ENCODE peak calls at places on chromosomes 16 and 17, in seven cellular contexts. N, P, K, B, D, O and X are unnamed samples.

GRCh38 chr16:15396948-15397594 is 1.5 kb downstream of the MPV17L start:
- DNase-seq in N (no peak), P (no peak), K (no peak), O (no peak), B (peak), D (no peak), X (no peak)

GRCh38 chr17:58084317-58084981 is 1.2 kb downstream of the DYNLL2 start:
- DNase-seq in P (peak), D (peak), O (peak), N (peak), K (peak), B (peak), X (peak)

GRCh38 chr16:31078597-31079341 is 4.5 kb downstream of the ZNF646 start:
- DNase-seq in O (no peak), B (no peak), K (no peak), D (no peak), N (no peak), P (no peak), X (peak)

GRCh38 chr16:80231888-80232287 is 308.9 kb upstream of the DYNLRB2 start:
- DNase-seq in N (no peak), K (no peak), P (peak), O (peak), B (peak), D (no peak), X (peak)

GRCh38 chr16:88789593-88789992 is 4.6 kb upstream of the PIEZO1 start:
- DNase-seq in O (no peak), B (no peak), P (no peak), N (no peak), D (no peak), K (no peak), X (no peak)

GRCh38 chr17:64017381-64017980 is 3.0 kb downstream of the ICAM2 start:
- DNase-seq in B (no peak), K (no peak), O (no peak), D (no peak), N (peak), P (no peak), X (no peak)

GRCh38 chr17:72691601-72692000 is 400.9 kb downstream of the SLC39A11 start:
- DNase-seq in K (no peak), P (no peak), B (no peak), O (no peak), N (no peak), D (no peak), X (no peak)

GRCh38 chr16:3328643-3329042 is 23.3 kb downstream of the ZNF75A start:
- DNase-seq in K (no peak), P (no peak), O (no peak), D (no peak), B (peak), N (peak), X (no peak)

GRCh38 chr17:58308985-58309917 is 19.3 kb downstream of the TSPOAP1 start:
- DNase-seq in K (peak), N (no peak), D (peak), P (peak), B (no peak), O (no peak), X (no peak)

GRCh38 chr17:8290043-8290442 is 1.6 kb downstream of the RANGRF start:
- DNase-seq in B (no peak), K (no peak), D (no peak), O (no peak), N (no peak), P (no peak), X (no peak)

GRCh38 chr16:9297437-9298113 is 206.1 kb downstream of the HAPSTR1 start:
- DNase-seq in N (peak), D (peak), P (no peak), K (peak), O (no peak), B (peak), X (no peak)

GRCh38 chr17:31202968-31203367 is 94.1 kb downstream of the OMG start:
- DNase-seq in B (no peak), N (no peak), K (no peak), P (no peak), D (no peak), O (no peak), X (no peak)

GRCh38 chr17:2371183-2372130 is 29.4 kb downstream of the MNT start:
- DNase-seq in N (no peak), K (no peak), B (no peak), D (peak), O (no peak), P (no peak), X (no peak)

GRCh38 chr16:4314532-4315184 is 1.2 kb upstream of the GLIS2 start:
- DNase-seq in N (no peak), K (peak), O (no peak), D (peak), B (no peak), P (no peak), X (no peak)

GRCh38 chr17:50691550-50692447 is 15.9 kb downstream of the ANKRD40 start:
- DNase-seq in B (peak), D (no peak), K (no peak), O (no peak), P (no peak), N (no peak), X (no peak)

GRCh38 chr16:47646914-47647313 is 185.8 kb downstream of the PHKB start:
- DNase-seq in K (no peak), P (no peak), O (no peak), N (no peak), B (no peak), D (no peak), X (no peak)

GRCh38 chr16:2776500-2777139 is 460 bp downstream of the ELOB start:
- DNase-seq in N (peak), D (no peak), K (no peak), P (no peak), O (no peak), B (no peak), X (no peak)

GRCh38 chr16:72493681-72494415 is 321.9 kb upstream of the PMFBP1 start:
- DNase-seq in D (no peak), B (no peak), O (no peak), K (no peak), N (no peak), P (no peak), X (no peak)

GRCh38 chr17:307741-308507 is 44.7 kb downstream of the RPH3AL start:
- DNase-seq in K (no peak), B (no peak), N (no peak), O (no peak), P (no peak), D (no peak), X (no peak)

GRCh38 chr17:64004903-64005733 is 7.0 kb downstream of the PRR29 start:
- DNase-seq in O (no peak), B (no peak), K (peak), D (peak), P (no peak), N (no peak), X (no peak)

GRCh38 chr17:21194688-21195087 is 19.3 kb downstream of the TMEM11 start:
- DNase-seq in D (peak), B (no peak), P (no peak), K (no peak), N (no peak), O (no peak), X (no peak)

GRCh38 chr17:73744411-73744810 is 100.2 kb upstream of the SDK2 start:
- DNase-seq in O (no peak), N (no peak), D (no peak), B (no peak), P (no peak), K (no peak), X (no peak)

GRCh38 chr16:73016488-73016830 is 31.5 kb downstream of the ZFHX3 start:
- DNase-seq in B (no peak), D (no peak), K (no peak), P (peak), O (no peak), N (no peak), X (no peak)

GRCh38 chr17:50863221-50863843 is 2.8 kb downstream of the TOB1 start:
- DNase-seq in D (peak), B (peak), K (peak), O (no peak), N (no peak), P (no peak), X (no peak)

GRCh38 chr17:18954321-18954720 is 2.4 kb downstream of the SLC5A10 start:
- DNase-seq in B (no peak), P (no peak), K (no peak), O (no peak), D (no peak), N (no peak), X (peak)

GRCh38 chr17:32495347-32496253 is 8.8 kb downstream of the CDK5R1 start:
- DNase-seq in K (no peak), N (no peak), O (no peak), D (peak), P (no peak), B (no peak), X (no peak)

DNA sequence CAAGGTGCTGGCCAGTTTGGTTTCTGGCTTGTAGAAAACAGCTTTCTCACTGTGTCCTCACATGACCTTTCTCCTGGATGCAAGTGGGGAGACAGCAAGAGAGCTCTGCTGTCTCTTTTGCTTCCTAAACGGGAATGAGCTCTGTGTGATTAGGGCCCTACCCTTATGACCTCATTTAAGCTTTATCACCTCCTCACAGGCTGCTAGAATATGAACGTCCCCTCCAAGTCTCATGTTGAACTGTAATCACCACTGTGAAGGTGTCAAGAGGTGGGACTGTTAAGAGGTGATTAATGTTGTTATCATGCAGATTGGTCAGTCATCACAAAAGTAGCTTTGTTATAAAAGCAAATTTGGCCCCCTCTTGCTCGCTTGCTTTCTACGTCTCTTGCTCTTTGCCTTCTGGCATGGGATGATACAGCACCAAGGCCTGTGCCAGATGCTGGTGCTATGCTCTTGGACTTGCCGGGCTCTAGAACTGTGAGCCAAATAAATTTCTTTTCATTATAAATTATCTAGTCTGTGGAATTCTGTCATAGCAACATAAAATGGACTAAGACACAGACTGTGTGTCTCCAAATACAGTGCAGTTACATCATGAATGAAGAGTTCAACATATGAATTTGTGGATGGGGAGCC is 14.8 kb upstream of the POLR3E start:
- DNase-seq in B (no peak), D (no peak), O (no peak), P (no peak), N (peak), K (no peak), X (no peak)
- TF ChIP-seq TAF1 in B (no peak), D (no peak), O (no peak), P (no peak), N (no peak), K (no peak), X (no peak)

DNA sequence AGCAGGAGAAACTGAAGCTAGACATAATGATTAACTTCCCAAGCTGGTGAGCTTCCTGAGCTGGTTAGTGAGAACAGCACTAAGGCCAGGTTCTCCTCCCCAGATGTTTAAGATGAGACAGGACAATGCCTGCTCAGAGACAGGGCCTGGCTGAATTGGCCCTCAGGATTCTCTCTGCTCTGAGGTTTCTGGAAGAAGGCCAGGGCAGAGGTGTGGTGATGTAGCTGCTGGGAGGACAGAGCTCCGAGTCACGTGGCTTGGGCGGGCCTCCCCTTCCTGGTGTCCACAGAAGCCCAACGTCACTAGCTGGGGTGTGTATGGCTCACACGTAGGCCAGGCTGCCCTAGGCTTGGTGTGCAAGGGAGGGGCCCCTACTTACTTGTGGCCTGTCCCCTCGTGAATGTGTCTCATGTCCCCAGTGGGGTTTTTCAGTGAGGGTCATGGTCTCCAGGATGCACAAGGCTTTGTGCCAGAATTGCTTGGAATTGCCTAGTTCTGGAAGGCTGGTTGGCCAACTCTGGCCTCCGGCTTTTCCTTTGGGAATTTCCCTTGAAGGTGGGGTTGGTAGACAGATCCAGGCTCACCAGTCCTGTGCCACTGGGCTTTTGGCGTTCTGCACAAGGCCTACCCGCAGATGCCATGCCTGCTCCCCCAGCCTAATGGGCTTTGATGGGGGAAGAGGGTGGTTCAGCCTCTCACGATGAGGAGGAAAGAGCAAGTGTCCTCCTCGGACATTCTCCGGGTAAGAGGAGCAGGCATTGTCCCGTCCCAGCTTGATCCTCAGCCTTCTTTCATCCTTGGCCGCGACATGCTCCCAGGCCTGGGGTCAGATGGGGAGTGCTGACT is 3.4 kb downstream of the NOD2 start:
- DNase-seq in N (peak), B (peak), D (no peak), P (no peak), K (no peak), O (peak), X (no peak)
- TF ChIP-seq POLR2AphosphoS5 in N (no peak), B (no peak), D (no peak), P (no peak), K (no peak), O (peak), X (no peak)

GRCh38 chr16:75138636-75139035 is 9.7 kb upstream of the ZFP1 start:
- DNase-seq in K (peak), N (no peak), P (no peak), O (no peak), B (no peak), D (no peak), X (no peak)

GRCh38 chr16:75138233-75138632 is 10.1 kb upstream of the ZFP1 start:
- DNase-seq in P (no peak), K (no peak), O (no peak), D (no peak), B (no peak), N (no peak), X (no peak)

DNA sequence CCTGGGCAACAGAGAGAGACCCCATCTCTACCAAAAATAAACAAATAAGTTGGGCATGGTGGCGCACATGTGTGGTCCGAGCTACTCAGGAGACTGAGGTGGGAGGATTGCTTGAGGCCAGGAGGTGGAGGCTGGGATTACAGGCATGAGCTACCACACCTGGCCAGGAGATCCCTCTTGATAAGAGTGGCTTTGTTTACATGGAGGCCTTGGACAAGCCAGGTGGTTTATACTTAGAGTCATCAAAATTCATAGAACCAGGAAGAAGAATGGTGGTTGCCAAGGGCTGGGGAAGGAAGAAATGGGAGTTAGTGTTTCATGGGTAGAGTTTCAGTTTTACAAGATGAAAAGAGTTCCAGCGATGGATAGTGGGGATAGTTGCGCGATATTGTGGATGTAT is 8.8 kb upstream of the ZFP1 start:
- DNase-seq in N (no peak), O (no peak), D (no peak), P (no peak), K (no peak), B (no peak), X (no peak)
- TF ChIP-seq TAF1 in N (no peak), O (no peak), D (no peak), P (no peak), K (no peak), B (no peak), X (no peak)

GRCh38 chr16:66899945-66900688 is 18.6 kb downstream of the CDH16 start:
- DNase-seq in D (peak), O (no peak), K (no peak), B (peak), P (peak), N (peak), X (no peak)
- TF ChIP-seq POLR2AphosphoS5 in D (no peak), O (no peak), K (no peak), B (no peak), P (no peak), N (peak), X (no peak)

GRCh38 chr17:17691468-17692263 is 10.4 kb downstream of the RAI1 start:
- DNase-seq in P (no peak), O (peak), K (no peak), D (no peak), N (no peak), B (no peak), X (no peak)
- TF ChIP-seq TAF1 in P (no peak), O (no peak), K (no peak), D (no peak), N (no peak), B (no peak), X (no peak)

DNA sequence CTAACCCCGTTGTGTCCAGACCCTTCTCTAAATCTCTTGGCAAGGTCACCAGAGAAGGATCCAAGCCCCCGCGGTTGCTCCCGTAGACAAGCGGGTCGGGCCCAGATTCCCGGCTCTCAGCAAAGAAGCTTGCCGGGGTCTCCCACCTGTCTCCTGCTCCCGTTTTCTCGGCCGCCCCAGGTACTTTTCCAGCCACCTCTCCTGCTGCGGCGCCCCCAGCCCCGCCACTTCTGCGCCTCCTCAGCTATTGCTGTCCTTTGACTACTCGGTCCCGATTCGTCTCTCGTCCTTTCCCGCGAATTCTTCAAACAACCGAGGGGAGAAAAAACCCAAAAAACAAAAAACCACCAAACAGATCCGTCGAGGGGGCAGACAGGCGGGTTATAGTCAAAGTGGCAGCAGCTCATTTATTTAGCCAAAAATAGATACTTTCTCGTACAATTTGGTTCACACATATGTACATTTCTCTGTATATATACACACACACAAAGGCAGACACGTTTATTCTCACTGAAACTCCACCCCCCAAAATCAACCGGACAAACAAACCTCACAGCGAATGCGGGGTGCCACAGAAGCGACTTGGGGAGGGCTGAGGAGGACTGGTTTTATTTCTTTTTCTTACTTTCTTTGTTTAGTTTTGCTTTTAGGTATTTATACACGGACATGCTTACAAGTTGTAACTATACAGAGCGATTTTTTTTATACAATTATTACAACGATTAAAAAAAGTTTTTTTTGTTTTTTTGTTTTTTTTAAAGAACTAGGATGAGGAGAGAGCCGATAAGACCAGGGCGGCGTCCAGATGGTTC is 3.5 kb downstream of the IRX3 start:
- DNase-seq in N (no peak), K (peak), B (no peak), O (no peak), P (no peak), D (no peak), X (no peak)
- TF ChIP-seq POLR2AphosphoS5 in N (no peak), K (no peak), B (no peak), O (no peak), P (no peak), D (no peak), X (no peak)